ENCODE peak calls at places on chromosomes 5 and 9, in seven cellular contexts. W is GM23338, M is fibroblast of lung, N is uterus, Z is A549, Q is psoas muscle, B is cardiac fibroblast. J is an unnamed sample.

GRCh38 chr9:93680445-93681315 is 104.3 kb downstream of the PHF2 start:
- DNase-seq in W (no peak), M (no peak), N (peak), Z (no peak), Q (peak), B (no peak), J (no peak)

GRCh38 chr5:68362331-68362730 is 146.8 kb downstream of the PIK3R1 start:
- DNase-seq in W (no peak), M (no peak), N (no peak), Z (no peak), Q (no peak), B (no peak), J (no peak)

GRCh38 chr5:142080248-142080647 is 28.3 kb upstream of the NDFIP1 start:
- DNase-seq in W (no peak), M (no peak), N (no peak), Z (no peak), Q (no peak), B (no peak), J (no peak)

GRCh38 chr9:107484117-107484723 is 5.3 kb downstream of the KLF4 start:
- DNase-seq in W (peak), M (peak), N (peak), Z (peak), Q (no peak), B (peak), J (peak)

GRCh38 chr9:133490201-133490681 is 11.3 kb upstream of the SLC2A6 start:
- DNase-seq in W (no peak), M (no peak), N (no peak), Z (no peak), Q (no peak), B (no peak), J (no peak)

GRCh38 chr5:79143684-79144379 is 32.2 kb downstream of the BHMT start:
- DNase-seq in W (no peak), M (peak), N (no peak), Z (peak), Q (no peak), B (peak), J (peak)

GRCh38 chr9:14842269-14842668 is 68.0 kb downstream of the FREM1 start:
- DNase-seq in W (no peak), M (no peak), N (no peak), Z (no peak), Q (no peak), B (no peak), J (no peak)

GRCh38 chr5:717143-717542 is 24.0 kb upstream of the TPPP start:
- DNase-seq in W (no peak), M (no peak), N (no peak), Z (no peak), Q (no peak), B (no peak), J (no peak)

GRCh38 chr9:27471789-27472585 is 52.1 kb upstream of the IFNK start:
- DNase-seq in W (no peak), M (peak), N (no peak), Z (no peak), Q (peak), B (no peak), J (no peak)

GRCh38 chr5:122547669-122548068 is 227.2 kb upstream of the SNX2 start:
- DNase-seq in W (no peak), M (no peak), N (no peak), Z (no peak), Q (no peak), B (no peak), J (no peak)

GRCh38 chr5:147504001-147504400 is 5.9 kb downstream of the DPYSL3 start:
- DNase-seq in W (no peak), M (peak), N (peak), Z (no peak), Q (peak), B (peak), J (peak)
- H3K4me3 ChIP-seq in W (no peak), M (no peak), N (no peak), Z (no peak), Q (no peak), B (no peak), J (no peak)

DNA sequence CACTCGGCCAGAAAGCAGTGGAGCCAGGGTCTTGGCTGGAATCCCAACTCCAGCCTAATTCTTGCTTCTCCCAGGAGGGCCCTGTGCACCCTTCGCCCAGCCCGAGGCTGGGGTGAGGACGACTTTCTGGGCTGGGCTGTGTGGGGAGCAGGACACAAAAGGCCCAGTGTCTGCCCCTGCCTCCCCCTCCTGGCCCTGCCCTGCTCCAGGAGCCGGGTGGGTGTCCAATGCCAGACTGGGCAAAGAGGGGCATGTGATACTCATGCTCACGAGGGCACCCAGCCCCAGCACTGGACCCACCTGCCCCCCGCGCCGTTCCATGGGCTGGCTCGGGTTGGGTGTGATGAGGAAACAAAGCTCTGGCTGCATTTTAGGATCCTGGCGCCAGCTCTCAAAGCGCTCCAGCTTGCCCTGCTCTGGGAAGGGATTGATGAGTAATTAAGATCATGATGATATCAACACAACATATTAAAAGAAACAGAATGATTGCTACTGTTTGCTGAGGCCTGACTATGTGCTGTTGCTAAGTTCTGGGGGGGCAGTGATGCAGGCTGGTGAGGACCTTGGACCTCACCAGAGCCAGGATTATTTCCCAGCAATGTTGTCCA is 30.7 kb downstream of the LHX2 start:
- DNase-seq in W (no peak), M (no peak), N (no peak), Z (no peak), Q (no peak), B (no peak), J (no peak)
- H3K4me3 ChIP-seq in W (no peak), M (no peak), N (no peak), Z (no peak), Q (no peak), B (no peak), J (no peak)

GRCh38 chr5:19988447-19988846 is 447 bp upstream of the CDH18 start:
- DNase-seq in W (no peak), M (peak), N (no peak), Z (no peak), Q (no peak), B (no peak), J (no peak)
- H3K4me3 ChIP-seq in W (peak), M (peak), N (no peak), Z (peak), Q (peak), B (peak), J (peak)

GRCh38 chr9:122367779-122368460 is 2.9 kb upstream of the PTGS1 start:
- DNase-seq in W (no peak), M (no peak), N (no peak), Z (no peak), Q (no peak), B (no peak), J (no peak)

GRCh38 chr9:122368642-122369041 is 2.2 kb upstream of the PTGS1 start:
- DNase-seq in W (no peak), M (no peak), N (no peak), Z (no peak), Q (no peak), B (no peak), J (no peak)

GRCh38 chr9:122370869-122371467 is at the start of gene PTGS1:
- DNase-seq in W (peak), M (no peak), N (no peak), Z (no peak), Q (peak), B (no peak), J (no peak)

GRCh38 chr9:122371851-122372250 is 1.0 kb downstream of the PTGS1 start:
- DNase-seq in W (no peak), M (no peak), N (no peak), Z (no peak), Q (no peak), B (no peak), J (no peak)

DNA sequence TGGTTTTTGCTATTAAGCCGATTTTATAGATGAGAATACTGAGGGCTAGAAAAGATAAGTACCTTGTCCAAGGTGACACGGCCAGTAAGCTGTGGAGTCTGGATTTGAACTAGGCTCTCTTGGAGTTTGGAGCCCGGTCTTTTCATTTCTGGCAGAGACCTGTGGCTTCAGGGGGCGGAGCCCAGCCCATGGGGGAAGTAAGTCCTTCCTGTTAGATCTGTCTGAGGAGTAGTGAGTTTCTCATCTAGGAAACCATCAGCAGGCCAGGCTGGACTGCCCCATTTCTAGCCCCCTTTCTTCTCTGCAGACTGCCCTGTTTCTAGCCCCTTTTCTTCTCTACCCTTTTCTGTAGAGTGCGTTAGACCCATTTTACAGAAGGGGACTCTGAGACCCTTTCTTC is 521 bp upstream of the PTGS1 start:
- DNase-seq in W (no peak), M (no peak), N (no peak), Z (no peak), Q (no peak), B (no peak), J (no peak)
- H3K4me3 ChIP-seq in W (peak), M (no peak), N (no peak), Z (no peak), Q (peak), B (peak), J (peak)

DNA sequence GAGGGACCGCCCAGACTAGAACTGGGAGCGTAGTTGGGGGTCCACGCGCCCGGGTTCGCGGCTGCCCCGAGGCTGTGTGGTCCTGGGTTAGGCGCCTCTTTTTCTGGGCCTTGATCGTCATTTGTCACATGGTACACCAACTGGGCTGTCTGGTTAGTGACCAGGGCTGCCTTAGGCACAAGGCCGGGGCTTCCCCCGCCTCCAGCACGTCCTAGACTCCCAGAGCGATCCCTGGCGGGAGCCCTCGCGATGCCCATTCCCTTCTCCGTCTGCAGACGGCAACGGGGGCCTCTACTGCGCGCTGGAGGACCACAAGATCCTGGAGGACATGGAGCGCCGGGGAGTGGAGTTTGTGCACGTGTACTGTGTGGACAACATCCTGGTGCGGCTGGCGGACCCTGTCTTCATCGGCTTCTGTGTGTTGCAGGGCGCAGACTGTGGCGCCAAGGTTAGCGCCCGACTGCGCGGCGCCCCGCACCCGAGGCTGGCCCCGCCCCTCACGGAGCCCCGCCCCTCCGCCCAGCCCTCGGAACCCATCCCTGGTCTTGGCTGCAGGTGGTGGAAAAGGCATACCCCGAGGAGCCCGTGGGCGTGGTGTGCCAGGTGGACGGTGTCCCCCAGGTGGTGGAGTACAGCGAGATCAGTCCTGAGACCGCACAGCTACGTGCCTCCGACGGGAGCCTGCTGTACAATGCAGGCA is 1.5 kb downstream of the UAP1L1 start:
- DNase-seq in W (peak), M (no peak), N (no peak), Z (no peak), Q (no peak), B (no peak), J (no peak)
- H3K4me3 ChIP-seq in W (peak), M (peak), N (no peak), Z (no peak), Q (no peak), B (peak), J (peak)

J was measured in skeletal muscle cell.